ENCODE peak calls at places on chromosomes 4 and X, in six cellular contexts. One of them, this sample, is unnamed.

GRCh38 chr4:153025402-153025801 is 89.3 kb downstream of the FHDC1 start:
- DNase-seq in NCI-H1930: no peak
- DNase-seq in GM13976: no peak
- DNase-seq in WERI-Rb-1: no peak
- DNase-seq in NCI-H748 treated with DMSO at 0.1 percent for 48 hours: no peak
- DNase-seq in HFF-Myc: no peak
- DNase-seq in this sample: no peak

GRCh38 chr4:6180841-6181631 is 19.3 kb downstream of the JAKMIP1 start:
- DNase-seq in NCI-H1930: no peak
- DNase-seq in WERI-Rb-1: no peak
- DNase-seq in GM13976: peak
- DNase-seq in NCI-H748 treated with DMSO at 0.1 percent for 48 hours: no peak
- DNase-seq in HFF-Myc: no peak
- DNase-seq in this sample: peak

GRCh38 chr4:52100062-52100461 is 49.0 kb downstream of the SPATA18 start:
- DNase-seq in GM13976: no peak
- DNase-seq in NCI-H1930: no peak
- DNase-seq in WERI-Rb-1: no peak
- DNase-seq in HFF-Myc: no peak
- DNase-seq in NCI-H748 treated with DMSO at 0.1 percent for 48 hours: no peak
- DNase-seq in this sample: no peak

GRCh38 chrX:9355739-9356138 is 109.1 kb upstream of the TBL1X start:
- DNase-seq in GM13976: no peak
- DNase-seq in WERI-Rb-1: no peak
- DNase-seq in NCI-H748 treated with DMSO at 0.1 percent for 48 hours: no peak
- DNase-seq in NCI-H1930: no peak
- DNase-seq in HFF-Myc: no peak
- DNase-seq in this sample: peak

GRCh38 chrX:9482408-9482807 is 17.6 kb downstream of the TBL1X start:
- DNase-seq in HFF-Myc: no peak
- DNase-seq in NCI-H1930: no peak
- DNase-seq in WERI-Rb-1: no peak
- DNase-seq in GM13976: no peak
- DNase-seq in NCI-H748 treated with DMSO at 0.1 percent for 48 hours: no peak
- DNase-seq in this sample: no peak

GRCh38 chr4:144288011-144288903 is 147.7 kb upstream of the GYPA start:
- DNase-seq in WERI-Rb-1: peak
- DNase-seq in NCI-H748 treated with DMSO at 0.1 percent for 48 hours: no peak
- DNase-seq in GM13976: no peak
- DNase-seq in NCI-H1930: no peak
- DNase-seq in HFF-Myc: no peak
- DNase-seq in this sample: no peak

GRCh38 chr4:45385306-45385705 is 659.0 kb upstream of the GNPDA2 start:
- DNase-seq in WERI-Rb-1: no peak
- DNase-seq in NCI-H748 treated with DMSO at 0.1 percent for 48 hours: no peak
- DNase-seq in GM13976: no peak
- DNase-seq in NCI-H1930: no peak
- DNase-seq in HFF-Myc: no peak
- DNase-seq in this sample: no peak

GRCh38 chr4:120688791-120689190 is 233.7 kb downstream of the PRDM5 start:
- DNase-seq in NCI-H748 treated with DMSO at 0.1 percent for 48 hours: no peak
- DNase-seq in GM13976: no peak
- DNase-seq in HFF-Myc: no peak
- DNase-seq in WERI-Rb-1: no peak
- DNase-seq in NCI-H1930: no peak
- DNase-seq in this sample: no peak

GRCh38 chr4:83731609-83732008 is 195.7 kb downstream of the GPAT3 start:
- DNase-seq in NCI-H1930: no peak
- DNase-seq in GM13976: no peak
- DNase-seq in HFF-Myc: peak
- DNase-seq in NCI-H748 treated with DMSO at 0.1 percent for 48 hours: no peak
- DNase-seq in WERI-Rb-1: no peak
- DNase-seq in this sample: no peak

GRCh38 chrX:138859421-138859820 is 147.9 kb upstream of the FGF13 start:
- DNase-seq in NCI-H1930: no peak
- DNase-seq in HFF-Myc: no peak
- DNase-seq in WERI-Rb-1: no peak
- DNase-seq in NCI-H748 treated with DMSO at 0.1 percent for 48 hours: no peak
- DNase-seq in GM13976: no peak
- DNase-seq in this sample: no peak

GRCh38 chr4:11428161-11428700 is 463 bp downstream of the HS3ST1 start:
- DNase-seq in HFF-Myc: no peak
- DNase-seq in NCI-H1930: no peak
- DNase-seq in WERI-Rb-1: no peak
- DNase-seq in NCI-H748 treated with DMSO at 0.1 percent for 48 hours: peak
- DNase-seq in GM13976: peak
- DNase-seq in this sample: no peak

GRCh38 chrX:22538581-22538980 is 265.9 kb downstream of the CBLL2 start:
- DNase-seq in NCI-H748 treated with DMSO at 0.1 percent for 48 hours: no peak
- DNase-seq in WERI-Rb-1: no peak
- DNase-seq in GM13976: no peak
- DNase-seq in HFF-Myc: no peak
- DNase-seq in NCI-H1930: no peak
- DNase-seq in this sample: no peak

GRCh38 chr4:72679666-72680065 is 110.6 kb upstream of the ADAMTS3 start:
- DNase-seq in WERI-Rb-1: no peak
- DNase-seq in NCI-H1930: no peak
- DNase-seq in HFF-Myc: no peak
- DNase-seq in GM13976: no peak
- DNase-seq in NCI-H748 treated with DMSO at 0.1 percent for 48 hours: no peak
- DNase-seq in this sample: no peak

GRCh38 chr4:16259531-16260246 is 33.4 kb upstream of the TAPT1 start:
- DNase-seq in HFF-Myc: no peak
- DNase-seq in NCI-H748 treated with DMSO at 0.1 percent for 48 hours: no peak
- DNase-seq in WERI-Rb-1: no peak
- DNase-seq in NCI-H1930: no peak
- DNase-seq in GM13976: no peak
- DNase-seq in this sample: no peak

GRCh38 chr4:83316459-83317170 is 18.0 kb downstream of the HPSE start:
- DNase-seq in NCI-H748 treated with DMSO at 0.1 percent for 48 hours: no peak
- DNase-seq in WERI-Rb-1: no peak
- DNase-seq in GM13976: no peak
- DNase-seq in NCI-H1930: no peak
- DNase-seq in HFF-Myc: no peak
- DNase-seq in this sample: no peak

GRCh38 chrX:13669246-13669689 is 16.3 kb downstream of the TCEANC start:
- DNase-seq in HFF-Myc: peak
- DNase-seq in NCI-H1930: no peak
- DNase-seq in WERI-Rb-1: no peak
- DNase-seq in NCI-H748 treated with DMSO at 0.1 percent for 48 hours: no peak
- DNase-seq in GM13976: peak
- DNase-seq in this sample: peak

GRCh38 chrX:40009462-40009851 is 88.3 kb downstream of the BCOR start:
- DNase-seq in NCI-H748 treated with DMSO at 0.1 percent for 48 hours: no peak
- DNase-seq in HFF-Myc: no peak
- DNase-seq in GM13976: no peak
- DNase-seq in NCI-H1930: no peak
- DNase-seq in WERI-Rb-1: no peak
- DNase-seq in this sample: no peak

GRCh38 chr4:833731-834367 is 7.9 kb upstream of the CPLX1 start:
- DNase-seq in WERI-Rb-1: no peak
- DNase-seq in GM13976: no peak
- DNase-seq in NCI-H1930: no peak
- DNase-seq in NCI-H748 treated with DMSO at 0.1 percent for 48 hours: no peak
- DNase-seq in HFF-Myc: no peak
- DNase-seq in this sample: no peak

GRCh38 chr4:163776961-163777360 is 282.5 kb downstream of the TMA16 start:
- DNase-seq in NCI-H1930: no peak
- DNase-seq in GM13976: no peak
- DNase-seq in HFF-Myc: no peak
- DNase-seq in WERI-Rb-1: no peak
- DNase-seq in NCI-H748 treated with DMSO at 0.1 percent for 48 hours: no peak
- DNase-seq in this sample: no peak

GRCh38 chr4:20337261-20337664 is 85.6 kb downstream of the SLIT2 start:
- DNase-seq in HFF-Myc: no peak
- DNase-seq in NCI-H748 treated with DMSO at 0.1 percent for 48 hours: no peak
- DNase-seq in GM13976: no peak
- DNase-seq in WERI-Rb-1: peak
- DNase-seq in NCI-H1930: no peak
- DNase-seq in this sample: no peak

GRCh38 chr4:16024009-16024408 is 59.8 kb downstream of the PROM1 start:
- DNase-seq in WERI-Rb-1: no peak
- DNase-seq in GM13976: no peak
- DNase-seq in NCI-H748 treated with DMSO at 0.1 percent for 48 hours: no peak
- DNase-seq in NCI-H1930: no peak
- DNase-seq in HFF-Myc: no peak
- DNase-seq in this sample: no peak

GRCh38 chr4:40976343-40976742 is 226.6 kb downstream of the NSUN7 start:
- DNase-seq in HFF-Myc: no peak
- DNase-seq in WERI-Rb-1: peak
- DNase-seq in GM13976: peak
- DNase-seq in NCI-H1930: no peak
- DNase-seq in NCI-H748 treated with DMSO at 0.1 percent for 48 hours: peak
- DNase-seq in this sample: no peak

GRCh38 chr4:9989918-9990635 is 31.2 kb downstream of the SLC2A9 start:
- DNase-seq in NCI-H748 treated with DMSO at 0.1 percent for 48 hours: no peak
- DNase-seq in WERI-Rb-1: no peak
- DNase-seq in HFF-Myc: no peak
- DNase-seq in NCI-H1930: no peak
- DNase-seq in GM13976: no peak
- DNase-seq in this sample: no peak

GRCh38 chrX:20515841-20516461 is 249.2 kb upstream of the RPS6KA3 start:
- DNase-seq in HFF-Myc: peak
- DNase-seq in WERI-Rb-1: no peak
- DNase-seq in NCI-H748 treated with DMSO at 0.1 percent for 48 hours: no peak
- DNase-seq in GM13976: peak
- DNase-seq in NCI-H1930: no peak
- DNase-seq in this sample: no peak

GRCh38 chr4:183256756-183257385 is 63.2 kb downstream of the CLDN22 start:
- DNase-seq in WERI-Rb-1: peak
- DNase-seq in NCI-H1930: peak
- DNase-seq in HFF-Myc: peak
- DNase-seq in NCI-H748 treated with DMSO at 0.1 percent for 48 hours: no peak
- DNase-seq in GM13976: peak
- DNase-seq in this sample: peak

GRCh38 chr4:15963568-15963967 is 593 bp upstream of the FGFBP2 start:
- DNase-seq in GM13976: peak
- DNase-seq in WERI-Rb-1: no peak
- DNase-seq in HFF-Myc: no peak
- DNase-seq in NCI-H748 treated with DMSO at 0.1 percent for 48 hours: no peak
- DNase-seq in NCI-H1930: no peak
- DNase-seq in this sample: no peak

GRCh38 chrX:120774611-120775010 is 101.1 kb downstream of the CT47B1 start:
- DNase-seq in HFF-Myc: no peak
- DNase-seq in NCI-H1930: no peak
- DNase-seq in GM13976: no peak
- DNase-seq in WERI-Rb-1: no peak
- DNase-seq in NCI-H748 treated with DMSO at 0.1 percent for 48 hours: no peak
- DNase-seq in this sample: no peak

GRCh38 chrX:16712116-16712824 is at the start of gene CTPS2:
- DNase-seq in NCI-H748 treated with DMSO at 0.1 percent for 48 hours: peak
- DNase-seq in NCI-H1930: no peak
- DNase-seq in WERI-Rb-1: peak
- DNase-seq in GM13976: peak
- DNase-seq in HFF-Myc: peak
- DNase-seq in this sample: peak

GRCh38 chr4:101563126-101563525 is 215.8 kb upstream of the PPP3CA start:
- DNase-seq in NCI-H1930: no peak
- DNase-seq in GM13976: no peak
- DNase-seq in NCI-H748 treated with DMSO at 0.1 percent for 48 hours: no peak
- DNase-seq in HFF-Myc: no peak
- DNase-seq in WERI-Rb-1: no peak
- DNase-seq in this sample: no peak

GRCh38 chr4:7342223-7342576 is 92.5 kb downstream of the PSAPL1 start:
- DNase-seq in WERI-Rb-1: no peak
- DNase-seq in GM13976: no peak
- DNase-seq in NCI-H748 treated with DMSO at 0.1 percent for 48 hours: no peak
- DNase-seq in NCI-H1930: no peak
- DNase-seq in HFF-Myc: no peak
- DNase-seq in this sample: no peak

GRCh38 chr4:26412381-26413372 is 77.6 kb downstream of the CCKAR start:
- DNase-seq in WERI-Rb-1: peak
- DNase-seq in NCI-H1930: no peak
- DNase-seq in NCI-H748 treated with DMSO at 0.1 percent for 48 hours: no peak
- DNase-seq in GM13976: no peak
- DNase-seq in HFF-Myc: no peak
- DNase-seq in this sample: no peak

GRCh38 chr4:112938461-112939058 is 110.9 kb upstream of the ANK2 start:
- DNase-seq in WERI-Rb-1: no peak
- DNase-seq in HFF-Myc: peak
- DNase-seq in NCI-H1930: no peak
- DNase-seq in GM13976: peak
- DNase-seq in NCI-H748 treated with DMSO at 0.1 percent for 48 hours: no peak
- DNase-seq in this sample: no peak

GRCh38 chr4:140774956-140775355 is 18.8 kb upstream of the TBC1D9 start:
- DNase-seq in NCI-H748 treated with DMSO at 0.1 percent for 48 hours: no peak
- DNase-seq in GM13976: no peak
- DNase-seq in NCI-H1930: no peak
- DNase-seq in HFF-Myc: no peak
- DNase-seq in WERI-Rb-1: no peak
- DNase-seq in this sample: no peak